ENCODE peak calls at places on chromosomes 13 and 19, in seven cellular contexts. O is activated T-helper 1 cell treated with Interleukin-2 at 50 U/mL for 16 hours, D is HAP-1, J is NCI-H69, V is fibroblast of the aortic adventitia, W is AG09309, B is heart left ventricle. L is an unnamed sample.

GRCh38 chr13:32736648-32737047 is 150.4 kb downstream of the PDS5B start:
- DNase-seq in B (no peak), V (peak), D (no peak), J (no peak), O (no peak), W (no peak), L (no peak)

GRCh38 chr19:4326837-4327251 is 11.8 kb downstream of the STAP2 start:
- DNase-seq in O (no peak), D (no peak), W (no peak), J (peak), B (no peak), V (no peak), L (no peak)

GRCh38 chr13:79679334-79679733 is 198.4 kb downstream of the NDFIP2 start:
- DNase-seq in B (peak), O (no peak), V (peak), J (peak), D (peak), W (peak), L (peak)

GRCh38 chr13:19860884-19861655 is 2.4 kb downstream of the ZMYM5 start:
- DNase-seq in W (no peak), J (peak), V (peak), B (no peak), O (no peak), D (no peak), L (peak)

GRCh38 chr13:53015044-53015443 is 13.6 kb upstream of the OLFM4 start:
- DNase-seq in J (no peak), B (no peak), W (no peak), D (no peak), O (no peak), V (no peak), L (no peak)

GRCh38 chr13:51453308-51453958 is 597 bp upstream of the INTS6 start:
- DNase-seq in B (peak), V (no peak), O (peak), J (peak), D (peak), W (no peak), L (no peak)

GRCh38 chr13:113229791-113230190 is 20.4 kb downstream of the CUL4A start:
- DNase-seq in O (no peak), W (no peak), B (no peak), V (no peak), J (no peak), D (no peak), L (no peak)

GRCh38 chr19:510606-511100 is 3.4 kb downstream of the TPGS1 start:
- DNase-seq in B (peak), D (peak), J (peak), V (peak), W (no peak), O (peak), L (peak)

GRCh38 chr13:40589285-40590109 is 76.9 kb downstream of the FOXO1 start:
- DNase-seq in D (no peak), W (peak), V (peak), B (peak), O (no peak), J (no peak), L (no peak)

GRCh38 chr19:45781282-45782161 is 768 bp downstream of the DMPK start:
- DNase-seq in J (peak), V (no peak), D (no peak), B (no peak), O (no peak), W (no peak), L (peak)

GRCh38 chr19:49463960-49464740 is 9.9 kb upstream of the FLT3LG start:
- DNase-seq in D (no peak), V (no peak), B (no peak), J (no peak), W (no peak), O (no peak), L (no peak)

GRCh38 chr19:17488593-17489391 is 18.5 kb downstream of the SLC27A1 start:
- DNase-seq in W (no peak), O (peak), D (peak), J (peak), B (no peak), V (no peak), L (peak)

GRCh38 chr13:32426981-32427851 is 714 bp downstream of the N4BP2L1 start:
- DNase-seq in D (no peak), B (peak), V (peak), O (peak), J (peak), W (no peak), L (no peak)

GRCh38 chr19:15836345-15836594 is 20.8 kb upstream of the OR10H1 start:
- DNase-seq in D (no peak), B (no peak), W (no peak), O (peak), V (peak), J (no peak), L (no peak)

GRCh38 chr13:103100795-103101194 is 34.6 kb upstream of the SLC10A2 start:
- DNase-seq in V (no peak), W (no peak), J (no peak), B (no peak), D (no peak), O (no peak), L (no peak)

GRCh38 chr19:2544576-2545415 is 68.9 kb downstream of the GADD45B start:
- DNase-seq in W (no peak), J (no peak), V (no peak), D (no peak), O (no peak), B (no peak), L (no peak)

GRCh38 chr19:18647807-18648206 is 11.0 kb downstream of the KLHL26 start:
- DNase-seq in J (no peak), O (no peak), B (no peak), W (no peak), V (no peak), D (no peak), L (no peak)

GRCh38 chr19:44737238-44738160 is 11.0 kb upstream of the BCL3 start:
- DNase-seq in B (no peak), O (no peak), W (peak), D (no peak), V (peak), J (no peak), L (no peak)

GRCh38 chr19:56360841-56361240 is 32.5 kb downstream of the ZNF582 start:
- DNase-seq in B (no peak), J (no peak), W (no peak), V (no peak), O (no peak), D (no peak), L (no peak)

GRCh38 chr19:49290517-49290916 is 34.5 kb downstream of the SLC6A16 start:
- DNase-seq in D (no peak), J (no peak), W (no peak), B (no peak), V (no peak), O (no peak), L (no peak)

GRCh38 chr19:44476559-44477408 is 23.5 kb downstream of the ZNF180 start:
- DNase-seq in O (no peak), D (no peak), V (peak), B (no peak), J (peak), W (no peak), L (no peak)

GRCh38 chr19:38164526-38164925 is 59.5 kb downstream of the DPF1 start:
- DNase-seq in B (no peak), V (no peak), W (no peak), J (no peak), O (no peak), D (no peak), L (no peak)

GRCh38 chr19:35162471-35163326 is 8.2 kb downstream of the FXYD5 start:
- DNase-seq in W (no peak), D (no peak), B (no peak), V (no peak), J (no peak), O (no peak), L (peak)

GRCh38 chr19:18995804-18996241 is 37.5 kb downstream of the SUGP2 start:
- DNase-seq in V (peak), O (no peak), W (peak), D (peak), B (peak), J (peak), L (peak)

GRCh38 chr13:91904597-91904996 is 506.2 kb downstream of the GPC5 start:
- DNase-seq in J (no peak), V (no peak), W (no peak), B (no peak), D (no peak), O (no peak), L (no peak)

GRCh38 chr13:73303858-73304257 is 245.1 kb downstream of the KLF5 start:
- DNase-seq in J (no peak), W (no peak), D (no peak), B (no peak), V (no peak), O (no peak), L (no peak)

GRCh38 chr19:13864513-13865242 is 12.3 kb upstream of the NANOS3 start:
- DNase-seq in O (no peak), B (no peak), W (no peak), D (no peak), J (peak), V (no peak), L (no peak)

GRCh38 chr13:42137856-42138537 is 89.5 kb downstream of the DGKH start:
- DNase-seq in D (no peak), W (no peak), B (no peak), O (no peak), V (peak), J (no peak), L (no peak)

GRCh38 chr13:28320884-28321574 is 173.9 kb downstream of the FLT1 start:
- DNase-seq in J (peak), W (no peak), D (no peak), O (no peak), V (no peak), B (no peak), L (no peak)

GRCh38 chr19:14152713-14153112 is 16.3 kb upstream of the ASF1B start:
- DNase-seq in D (no peak), J (no peak), O (no peak), V (no peak), B (no peak), W (no peak), L (no peak)

GRCh38 chr13:61466280-61466679 is 50.6 kb upstream of the PCDH20 start:
- DNase-seq in O (no peak), J (no peak), V (no peak), W (no peak), D (no peak), B (no peak), L (no peak)

GRCh38 chr13:30581582-30581981 is 36.1 kb upstream of the USPL1 start:
- DNase-seq in J (peak), V (peak), B (no peak), O (no peak), W (no peak), D (no peak), L (no peak)

GRCh38 chr19:789473-790052 is 7.7 kb upstream of the PTBP1 start:
- DNase-seq in V (no peak), J (no peak), D (no peak), O (no peak), W (no peak), B (peak), L (no peak)

GRCh38 chr19:10712754-10713153 is 5.1 kb upstream of the DNM2 start:
- DNase-seq in B (no peak), J (no peak), O (no peak), D (no peak), V (no peak), W (no peak), L (no peak)

GRCh38 chr13:100921139-100921538 is 246.5 kb upstream of the TMTC4 start:
- DNase-seq in O (no peak), B (no peak), W (no peak), V (no peak), D (no peak), J (no peak), L (no peak)

GRCh38 chr19:32104465-32105235 is 240.8 kb upstream of the ZNF507 start:
- DNase-seq in W (no peak), J (no peak), V (no peak), O (no peak), D (peak), B (no peak), L (no peak)

GRCh38 chr13:39263033-39263432 is 224.8 kb downstream of the NHLRC3 start:
- DNase-seq in V (peak), D (peak), J (peak), B (peak), W (no peak), O (no peak), L (peak)

GRCh38 chr13:113545455-113545930 is 39.1 kb upstream of the TFDP1 start:
- DNase-seq in D (no peak), B (peak), O (no peak), V (peak), J (peak), W (peak), L (no peak)

GRCh38 chr19:16328824-16329482 is 4.3 kb downstream of the KLF2 start:
- DNase-seq in J (peak), D (no peak), O (peak), W (no peak), V (peak), B (peak), L (no peak)

GRCh38 chr19:57747472-57747807 is 825 bp downstream of the ZNF776 start:
- DNase-seq in B (no peak), W (no peak), J (no peak), D (no peak), O (no peak), V (no peak), L (peak)